ENCODE peak calls at places on chromosomes 16 and 17, in five cellular contexts. O is A549, D is brain microvascular endothelial cell, N is AG10803, U is cardiac fibroblast. F is an unnamed sample.

GRCh38 chr17:20206068-20206467 is 196.9 kb downstream of the SPECC1 start:
- DNase-seq in O (peak; percentile 74), N (no peak), U (peak; percentile 37), D (no peak), F (peak; percentile 56)

GRCh38 chr16:21097151-21097550 is 53.5 kb downstream of the DNAH3 start:
- DNase-seq in O (no peak), N (peak; percentile 70), U (no peak), D (peak; percentile 69), F (no peak)

GRCh38 chr17:55794681-55795080 is 43.8 kb downstream of the PCTP start:
- DNase-seq in N (no peak), O (no peak), U (no peak), D (no peak), F (no peak)

GRCh38 chr16:79286646-79287423 is 313.7 kb downstream of the MAF start:
- DNase-seq in D (no peak), N (no peak), U (no peak), O (no peak), F (no peak)

GRCh38 chr16:86960266-86960665 is 356.9 kb downstream of the C16orf95 start:
- DNase-seq in N (no peak), U (no peak), D (no peak), O (no peak), F (no peak)

GRCh38 chr17:73621685-73622084 is 22.6 kb downstream of the SDK2 start:
- DNase-seq in U (no peak), N (no peak), O (no peak), D (no peak), F (no peak)

GRCh38 chr17:47851764-47852112 is 775 bp upstream of the SP6 start:
- DNase-seq in D (no peak), U (no peak), O (no peak), N (no peak), F (no peak)

GRCh38 chr16:69311533-69312388 is 611 bp downstream of the VPS4A start:
- DNase-seq in O (peak; percentile 58), N (peak; percentile 28), D (no peak), U (peak; percentile 24), F (no peak)

GRCh38 chr17:29931253-29931932 is 1.4 kb upstream of the SSH2 start:
- DNase-seq in O (peak; percentile 85), U (peak; percentile 86), D (peak; percentile 79), N (peak; percentile 78), F (peak; percentile 64)

GRCh38 chr17:21551081-21551881 is 141.0 kb upstream of the KCNJ18 start:
- DNase-seq in D (peak; percentile 84), U (peak; percentile 89), O (peak; percentile 78), N (peak; percentile 85), F (peak; percentile 31)

GRCh38 chr17:72338847-72339790 is 218.3 kb downstream of the SOX9 start:
- DNase-seq in U (peak; percentile 93), O (peak; percentile 70), N (peak; percentile 91), D (peak; percentile 97), F (peak; percentile 76)

GRCh38 chr16:75593825-75594820 is 27.9 kb downstream of the GABARAPL2 start:
- DNase-seq in O (peak; percentile 48), D (peak; percentile 49), N (peak; percentile 84), U (peak; percentile 26), F (no peak)

DNA sequence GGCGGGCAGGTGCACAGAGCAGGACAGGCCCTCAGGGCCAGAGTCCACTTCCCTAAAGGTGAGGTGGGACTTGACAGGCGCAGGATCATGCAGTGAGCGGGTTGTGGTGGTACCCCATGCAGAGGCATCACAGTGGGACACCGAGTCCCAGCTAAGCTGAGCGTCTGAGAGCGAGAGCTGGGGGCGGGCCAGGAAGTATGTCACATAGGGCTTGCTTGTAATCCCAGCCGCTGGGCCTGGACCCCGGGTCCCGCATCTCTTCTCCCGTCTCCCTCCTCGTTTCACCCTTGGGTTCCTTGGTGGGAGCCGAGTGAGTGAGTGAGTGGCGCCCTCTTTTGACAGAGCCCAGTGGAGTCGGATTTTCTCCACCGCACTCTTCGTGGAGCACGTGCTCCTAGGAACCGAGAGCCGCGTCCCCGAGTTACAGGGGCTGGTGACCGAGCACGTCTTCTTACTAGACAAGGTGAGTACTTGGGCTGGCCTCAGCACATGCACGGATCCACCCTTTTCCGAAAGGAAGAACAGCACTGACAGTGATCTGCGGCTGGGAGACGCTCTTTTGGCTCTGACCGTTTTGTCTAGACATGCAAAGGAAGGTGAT is 50.8 kb upstream of the ENDOV start:
- DNase-seq in D (no peak), N (no peak), O (peak; percentile 38), U (no peak), F (no peak)
- TF ChIP-seq CTCF in D (peak; percentile 69), N (peak; percentile 25), O (peak; percentile 43), U (peak; percentile 30), F (peak; percentile 53)

GRCh38 chr17:79023180-79023705 is 726 bp upstream of the C1QTNF1 start:
- DNase-seq in U (peak; percentile 80), N (no peak), D (no peak), O (no peak), F (no peak)

GRCh38 chr17:79026345-79027273 is 2.6 kb downstream of the C1QTNF1 start:
- DNase-seq in U (peak; percentile 88), N (peak; percentile 78), D (no peak), O (peak; percentile 78), F (no peak)

GRCh38 chr17:79024901-79025737 is 1.1 kb downstream of the C1QTNF1 start:
- DNase-seq in O (no peak), D (no peak), U (peak; percentile 59), N (no peak), F (no peak)

GRCh38 chr17:79022507-79022991 is 1.4 kb upstream of the C1QTNF1 start:
- DNase-seq in D (no peak), O (no peak), U (peak; percentile 100), N (no peak), F (no peak)

DNA sequence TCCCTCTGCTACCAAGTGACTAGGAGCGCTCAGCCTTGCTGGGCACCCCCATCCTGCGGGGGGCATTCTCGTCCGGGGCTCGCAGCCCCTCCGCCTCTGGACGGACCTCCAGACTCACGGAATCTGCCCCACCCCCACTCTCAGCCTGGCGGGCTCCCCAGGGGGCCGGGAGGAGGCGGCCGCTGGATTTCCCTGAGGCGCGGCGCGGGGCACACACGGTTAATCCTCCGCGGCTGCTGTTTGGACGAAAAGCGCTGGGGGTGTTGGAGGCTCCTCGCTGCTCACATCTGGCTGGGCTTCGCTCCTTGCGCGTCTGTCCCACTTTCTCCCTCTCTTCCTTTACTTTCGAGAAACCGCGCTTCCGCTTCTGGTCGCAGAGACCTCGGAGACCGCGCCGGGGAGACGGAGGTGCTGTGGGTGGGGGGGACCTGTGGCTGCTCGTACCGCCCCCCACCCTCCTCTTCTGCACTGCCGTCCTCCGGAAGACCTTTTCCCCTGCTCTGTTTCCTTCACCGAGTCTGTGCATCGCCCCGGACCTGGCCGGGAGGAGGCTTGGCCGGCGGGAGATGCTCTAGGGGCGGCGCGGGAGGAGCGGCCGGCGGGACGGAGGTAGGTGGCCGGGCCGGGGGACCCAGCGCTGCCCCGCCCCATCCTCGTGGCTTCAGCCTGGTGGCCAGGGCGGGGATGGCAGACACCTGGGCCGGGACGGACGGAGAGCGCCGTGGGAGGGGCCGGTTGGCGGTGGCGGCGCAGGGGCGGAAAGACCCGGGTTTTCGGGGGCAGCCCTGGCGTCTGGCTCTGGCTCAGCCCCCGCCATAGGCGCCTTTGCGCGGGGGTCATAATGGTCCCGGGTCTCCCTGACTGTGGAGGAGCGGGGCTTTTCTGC is at the start of gene C1QTNF1:
- DNase-seq in N (no peak), U (peak; percentile 88), D (no peak), O (peak; percentile 35), F (no peak)
- TF ChIP-seq CTCF in N (no peak), U (peak; percentile 4), D (no peak), O (no peak), F (peak; percentile 14)

GRCh38 chr16:30802971-30803370 is 16.0 kb upstream of the ZNF629 start:
- DNase-seq in D (no peak), O (no peak), U (no peak), N (no peak), F (no peak)

GRCh38 chr16:30793508-30794069 is 6.6 kb upstream of the ZNF629 start:
- DNase-seq in D (no peak), O (no peak), N (no peak), U (no peak), F (no peak)

GRCh38 chr16:30794634-30795033 is 7.6 kb upstream of the ZNF629 start:
- DNase-seq in O (no peak), D (no peak), N (no peak), U (no peak), F (no peak)

GRCh38 chr16:30797670-30798309 is 10.8 kb upstream of the ZNF629 start:
- DNase-seq in N (no peak), D (no peak), U (no peak), O (peak; percentile 51), F (no peak)
- TF ChIP-seq CTCF in N (no peak), D (peak; percentile 37), U (no peak), O (no peak), F (no peak)

GRCh38 chr16:30484887-30485286 is 12.3 kb downstream of the ITGAL start:
- DNase-seq in D (no peak), N (peak; percentile 5), O (no peak), U (peak; percentile 10), F (no peak)

GRCh38 chr16:30476991-30477390 is 4.4 kb downstream of the ITGAL start:
- DNase-seq in N (no peak), O (no peak), D (no peak), U (no peak), F (no peak)

GRCh38 chr16:30478766-30479478 is 6.4 kb downstream of the ITGAL start:
- DNase-seq in N (no peak), U (no peak), O (no peak), D (no peak), F (no peak)

GRCh38 chr16:30485818-30486436 is 13.4 kb downstream of the ITGAL start:
- DNase-seq in N (peak; percentile 80), D (no peak), U (peak; percentile 18), O (no peak), F (no peak)

DNA sequence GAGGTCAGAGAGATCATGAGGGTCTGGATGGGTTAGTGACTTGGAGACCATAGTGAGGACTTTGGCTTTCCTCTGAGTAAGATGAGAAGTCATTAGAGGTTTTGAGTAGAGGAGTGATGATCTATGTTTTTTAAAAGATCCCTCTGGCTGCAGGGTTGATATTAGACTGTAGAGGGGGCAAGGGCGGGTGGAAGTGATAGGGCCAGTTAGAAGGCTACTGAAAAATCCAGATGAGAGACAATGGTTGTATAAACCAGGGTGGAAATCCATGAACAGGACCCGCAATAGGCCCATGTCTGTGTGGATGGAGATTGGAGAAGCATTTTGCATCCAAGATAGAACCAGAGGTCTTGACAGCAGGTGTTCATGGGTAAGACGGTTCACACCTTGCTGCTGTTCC is 9.8 kb downstream of the ITGAL start:
- DNase-seq in D (no peak), O (no peak), U (no peak), N (no peak), F (no peak)
- TF ChIP-seq CTCF in D (peak; percentile 53), O (no peak), U (peak; percentile 28), N (peak; percentile 28), F (peak; percentile 27)